ENCODE peak calls at places on chromosomes 3 and 15, in ten cellular contexts. U is GM23338, Y is lower lobe of right lung, S is A549, V is omental fat pad, F is WTC11, W is HCT116, H is neural progenitor cell, A is AG10803, G is BJ. K is an unnamed sample.

GRCh38 chr15:96542130-96542770 is 211.8 kb downstream of the NR2F2 start:
- DNase-seq in G (no peak), F (no peak), Y (no peak), U (no peak), V (no peak), S (no peak), H (no peak), W (no peak), A (no peak), K (no peak)

GRCh38 chr3:38805765-38806386 is 10.1 kb downstream of the SCN10A start:
- DNase-seq in U (peak), H (peak), F (peak), Y (no peak), V (no peak), W (peak), A (peak), G (no peak), S (peak), K (peak)

GRCh38 chr3:107796786-107797185 is 274.0 kb downstream of the BBX start:
- DNase-seq in S (no peak), Y (no peak), W (no peak), H (no peak), F (no peak), V (no peak), U (no peak), A (peak), G (no peak), K (peak)

GRCh38 chr3:56125358-56126005 is 342.8 kb downstream of the ERC2 start:
- DNase-seq in F (no peak), G (peak), S (peak), U (peak), Y (no peak), W (no peak), V (no peak), A (peak), H (peak), K (peak)

GRCh38 chr3:142595581-142595950 is 627 bp upstream of the PLS1 start:
- DNase-seq in F (no peak), S (peak), Y (no peak), G (no peak), W (peak), H (no peak), V (no peak), A (peak), U (no peak), K (peak)

GRCh38 chr15:25331404-25331803 is 107.4 kb downstream of the UBE3A start:
- DNase-seq in W (no peak), U (no peak), S (no peak), V (no peak), H (no peak), G (no peak), F (no peak), A (no peak), Y (no peak), K (no peak)

GRCh38 chr3:146227486-146227885 is 23.4 kb downstream of the PLSCR4 start:
- DNase-seq in F (no peak), A (no peak), Y (no peak), U (peak), H (peak), V (no peak), S (no peak), W (no peak), G (no peak), K (no peak)

GRCh38 chr3:53764376-53764775 is 81.8 kb downstream of the CHDH start:
- DNase-seq in G (no peak), A (no peak), Y (peak), V (no peak), S (no peak), U (no peak), W (no peak), H (no peak), F (no peak), K (no peak)

GRCh38 chr3:133445111-133445510 is 45.3 kb downstream of the BFSP2 start:
- DNase-seq in V (no peak), S (no peak), H (no peak), G (no peak), A (no peak), F (no peak), Y (no peak), U (no peak), W (no peak), K (no peak)

GRCh38 chr3:13767896-13768295 is 112.0 kb downstream of the WNT7A start:
- DNase-seq in A (no peak), F (no peak), S (no peak), Y (no peak), H (no peak), W (no peak), G (no peak), U (no peak), V (no peak), K (no peak)

GRCh38 chr3:13767030-13767429 is 112.8 kb downstream of the WNT7A start:
- DNase-seq in S (no peak), W (no peak), U (no peak), V (no peak), F (no peak), Y (no peak), A (no peak), G (no peak), H (no peak), K (no peak)

GRCh38 chr3:13764161-13764560 is 115.7 kb downstream of the WNT7A start:
- DNase-seq in S (no peak), A (no peak), U (no peak), F (no peak), H (no peak), Y (no peak), W (no peak), G (no peak), V (no peak), K (no peak)

GRCh38 chr3:13768453-13768852 is 111.4 kb downstream of the WNT7A start:
- DNase-seq in S (no peak), V (no peak), A (no peak), G (no peak), Y (no peak), W (no peak), U (no peak), H (no peak), F (no peak), K (no peak)

GRCh38 chr3:13762931-13763330 is 116.9 kb downstream of the WNT7A start:
- DNase-seq in W (peak), H (no peak), S (no peak), U (peak), A (no peak), V (no peak), G (no peak), F (no peak), Y (no peak), K (no peak)
- TF ChIP-seq CTCF in W (peak), H (peak), S (no peak), U (peak), A (no peak), V (no peak), G (no peak), F (no peak), Y (no peak), K (no peak)

DNA sequence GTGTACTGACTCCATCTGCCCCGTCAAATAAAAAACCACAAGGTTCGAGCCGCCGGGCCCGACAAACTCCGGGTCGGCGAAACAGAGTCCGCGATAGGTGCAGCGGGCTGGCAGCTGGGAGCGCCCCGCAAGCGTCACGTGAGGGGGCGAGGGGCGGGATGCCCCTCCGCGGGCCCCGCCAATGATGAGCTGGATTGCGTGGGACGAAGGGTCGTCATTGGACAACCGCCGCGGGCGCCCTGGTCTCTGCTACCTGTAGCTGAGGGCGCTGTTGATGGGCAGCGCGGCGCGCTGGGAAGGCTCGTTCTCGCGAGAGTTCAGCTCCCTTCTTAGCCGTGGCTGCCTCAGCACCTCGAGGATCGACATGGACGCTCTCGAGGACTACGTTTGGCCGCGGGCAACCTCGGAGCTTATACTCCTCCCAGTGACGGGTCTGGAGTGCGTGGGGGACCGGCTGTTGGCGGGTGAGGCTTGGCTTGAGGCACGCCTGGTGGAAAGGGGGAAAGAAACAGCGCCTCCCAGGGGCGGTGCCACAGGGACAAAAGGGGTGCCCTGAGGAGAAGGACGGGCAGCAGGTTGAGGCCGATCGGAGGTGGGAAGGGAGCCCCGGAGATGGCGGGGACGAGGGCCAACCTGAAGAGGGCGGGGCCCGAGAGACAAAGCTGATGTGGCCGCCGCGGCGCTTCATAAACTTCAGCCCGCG is at the start of gene WDR6:
- DNase-seq in U (peak), Y (peak), F (peak), S (peak), H (peak), G (peak), A (peak), W (peak), V (peak), K (peak)
- TF ChIP-seq CTCF in U (peak), Y (peak), F (peak), S (peak), H (peak), G (peak), A (peak), W (peak), V (no peak), K (no peak)

DNA sequence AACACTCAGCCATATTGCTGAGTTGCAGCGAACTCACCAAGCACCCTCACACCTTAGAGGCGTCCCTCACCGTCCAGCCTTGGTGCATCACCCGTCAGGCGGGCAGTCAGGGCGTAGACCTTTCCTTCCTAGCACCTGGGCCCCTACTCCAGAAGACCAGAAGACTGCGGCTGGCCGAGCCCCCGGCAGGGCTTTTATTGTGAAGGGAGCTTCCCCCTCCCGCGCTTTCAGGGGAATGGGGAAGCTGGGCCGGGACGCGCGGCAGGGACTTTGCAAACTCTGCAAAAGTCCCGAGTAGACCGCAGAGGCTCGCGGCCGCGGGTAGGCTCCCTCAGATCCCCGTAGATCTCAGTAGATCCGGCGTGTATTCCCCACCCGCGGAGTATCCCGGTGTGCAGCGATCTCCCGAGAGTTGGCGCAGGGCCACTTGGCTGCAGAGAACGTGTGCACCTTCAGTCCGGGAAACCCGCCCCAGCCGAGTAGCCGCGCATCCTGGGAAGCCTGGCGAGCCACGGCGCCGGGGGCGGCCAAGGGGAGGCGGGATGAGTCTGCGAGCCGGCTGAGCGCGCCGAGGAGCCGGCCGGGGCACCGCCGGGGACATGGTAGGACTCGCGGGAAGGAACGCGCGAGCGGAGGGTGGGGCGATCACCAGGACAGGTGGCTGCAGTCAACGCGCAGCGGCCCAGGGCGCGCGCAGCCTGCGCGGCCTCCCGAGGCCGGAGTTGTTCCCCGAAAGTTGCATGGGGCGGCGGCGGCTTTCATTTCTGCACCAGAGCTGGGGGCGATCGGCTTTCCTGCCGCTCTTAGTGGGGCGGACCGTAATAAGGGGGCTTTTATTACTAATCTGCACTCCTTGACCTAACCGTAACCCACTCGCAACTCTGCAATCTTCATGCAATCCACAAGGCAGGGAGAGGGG is at the start of gene GASK1A:
- DNase-seq in G (no peak), A (no peak), W (no peak), V (no peak), S (no peak), U (peak), H (peak), Y (peak), F (peak), K (peak)
- TF ChIP-seq CTCF in G (no peak), A (no peak), W (no peak), V (no peak), S (no peak), U (no peak), H (no peak), Y (no peak), F (no peak), K (no peak)

GRCh38 chr3:15977089-15977488 is 179.3 kb upstream of the ANKRD28 start:
- DNase-seq in S (no peak), F (no peak), A (no peak), G (no peak), Y (no peak), U (no peak), W (no peak), H (no peak), V (no peak), K (no peak)

GRCh38 chr3:15976524-15976923 is 178.7 kb upstream of the ANKRD28 start:
- DNase-seq in W (no peak), G (no peak), H (no peak), Y (no peak), A (no peak), V (no peak), U (no peak), F (no peak), S (no peak), K (no peak)

GRCh38 chr3:15973930-15974329 is 176.2 kb upstream of the ANKRD28 start:
- DNase-seq in U (no peak), S (no peak), H (no peak), F (no peak), W (no peak), V (no peak), A (no peak), G (no peak), Y (no peak), K (no peak)

GRCh38 chr3:15973414-15973813 is 175.6 kb upstream of the ANKRD28 start:
- DNase-seq in G (no peak), W (no peak), S (no peak), F (no peak), A (no peak), Y (no peak), U (no peak), V (no peak), H (no peak), K (no peak)

GRCh38 chr3:15974647-15975046 is 176.9 kb upstream of the ANKRD28 start:
- DNase-seq in F (peak), A (no peak), G (no peak), Y (no peak), H (peak), S (no peak), V (no peak), W (no peak), U (peak), K (peak)
- TF ChIP-seq CTCF in F (peak), A (no peak), G (peak), Y (peak), H (peak), S (no peak), V (no peak), W (peak), U (peak), K (no peak)

GRCh38 chr15:52183562-52184173 is 7.5 kb downstream of the GNB5 start:
- DNase-seq in H (peak), G (no peak), A (peak), Y (no peak), U (peak), S (peak), V (no peak), F (peak), W (no peak), K (peak)
- TF ChIP-seq CTCF in H (peak), G (peak), A (peak), Y (peak), U (peak), S (peak), V (no peak), F (peak), W (peak), K (no peak)

GRCh38 chr3:14689247-14689980 is 14.5 kb downstream of the C3orf20 start:
- DNase-seq in U (no peak), W (no peak), F (no peak), Y (no peak), G (no peak), A (no peak), V (no peak), S (no peak), H (no peak), K (no peak)

GRCh38 chr3:14687360-14687759 is 12.4 kb downstream of the C3orf20 start:
- DNase-seq in H (no peak), G (no peak), A (no peak), V (no peak), F (no peak), Y (no peak), W (no peak), U (peak), S (no peak), K (no peak)

GRCh38 chr3:14691719-14692118 is 16.8 kb downstream of the C3orf20 start:
- DNase-seq in S (no peak), Y (no peak), W (no peak), U (no peak), H (no peak), V (no peak), G (no peak), F (no peak), A (no peak), K (no peak)

GRCh38 chr3:14688525-14688924 is 13.6 kb downstream of the C3orf20 start:
- DNase-seq in V (no peak), A (no peak), H (no peak), F (no peak), S (no peak), W (no peak), U (no peak), G (no peak), Y (no peak), K (no peak)

GRCh38 chr3:14691239-14691638 is 16.3 kb downstream of the C3orf20 start:
- DNase-seq in Y (no peak), H (no peak), S (no peak), G (no peak), V (no peak), W (no peak), U (no peak), A (no peak), F (no peak), K (no peak)
- TF ChIP-seq CTCF in Y (no peak), H (no peak), S (no peak), G (no peak), V (no peak), W (no peak), U (no peak), A (no peak), F (no peak), K (no peak)

GRCh38 chr3:63911395-63911900 is 735 bp downstream of the SCAANT1 start:
- DNase-seq in H (no peak), S (no peak), W (no peak), G (no peak), V (no peak), U (no peak), Y (no peak), F (no peak), A (no peak), K (no peak)

GRCh38 chr3:63914312-63914711 is 2.1 kb upstream of the SCAANT1 start:
- DNase-seq in A (peak), W (no peak), S (no peak), G (no peak), F (no peak), Y (no peak), H (no peak), V (no peak), U (no peak), K (peak)

GRCh38 chr3:63912768-63913588 is 795 bp upstream of the SCAANT1 start:
- DNase-seq in S (peak), A (peak), V (peak), Y (peak), H (peak), G (no peak), F (peak), U (peak), W (peak), K (peak)

GRCh38 chr3:63910873-63911272 is 1.3 kb downstream of the SCAANT1 start:
- DNase-seq in U (no peak), A (no peak), S (no peak), Y (no peak), H (no peak), G (no peak), W (no peak), V (no peak), F (no peak), K (no peak)

DNA sequence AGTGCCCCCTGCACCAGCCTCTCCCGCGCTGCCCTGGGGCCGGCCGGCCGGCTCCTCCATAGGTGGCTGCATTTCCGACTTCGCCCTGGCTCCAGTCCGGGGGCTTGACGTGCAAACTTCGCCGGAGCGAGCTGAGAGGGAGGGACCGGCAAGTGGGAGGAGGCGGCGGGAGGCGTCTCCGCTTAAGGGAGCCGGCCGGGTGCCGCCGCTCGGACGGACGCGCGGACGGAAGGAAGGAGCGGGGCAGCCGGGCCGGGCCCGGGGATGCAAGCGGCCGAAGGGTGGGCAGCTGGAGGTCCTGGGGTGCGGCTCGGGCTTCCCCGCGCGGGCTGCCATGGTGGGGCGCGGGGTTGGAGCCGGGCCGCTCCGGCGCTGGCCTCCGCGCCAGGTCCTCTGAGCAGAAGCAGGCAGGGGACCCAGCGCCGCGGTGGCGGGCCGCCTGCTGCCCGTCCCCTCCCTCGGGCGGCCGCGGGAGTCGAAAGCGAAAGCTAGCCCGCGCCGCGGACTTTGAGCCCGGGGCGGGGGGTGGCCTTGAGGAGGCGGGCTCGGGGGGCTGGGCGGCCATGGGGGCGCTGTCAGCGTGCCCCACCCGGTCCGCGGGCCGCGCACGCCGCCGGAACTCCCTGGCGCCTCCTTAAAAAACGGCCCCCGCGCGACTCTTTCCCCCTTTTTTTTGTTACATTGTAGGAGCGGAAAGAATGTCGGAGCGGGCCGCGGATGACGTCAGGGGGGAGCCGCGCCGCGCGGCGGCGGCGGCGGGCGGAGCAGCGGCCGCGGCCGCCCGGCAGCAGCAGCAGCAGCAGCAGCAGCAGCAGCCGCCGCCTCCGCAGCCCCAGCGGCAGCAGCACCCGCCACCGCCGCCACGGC is at the start of gene SCAANT1:
- DNase-seq in Y (peak), U (peak), V (peak), F (peak), W (peak), A (peak), H (peak), S (peak), G (peak), K (peak)
- TF ChIP-seq CTCF in Y (no peak), U (no peak), V (no peak), F (no peak), W (no peak), A (no peak), H (no peak), S (no peak), G (peak), K (no peak)

GRCh38 chr3:46503194-46503924 is 5.6 kb downstream of the RTP3 start:
- DNase-seq in Y (no peak), U (no peak), W (no peak), V (no peak), G (no peak), A (no peak), S (no peak), F (no peak), H (no peak), K (no peak)

GRCh38 chr3:46504780-46505179 is 7.0 kb downstream of the RTP3 start:
- DNase-seq in U (no peak), Y (no peak), H (no peak), A (no peak), W (no peak), G (no peak), F (no peak), S (no peak), V (no peak), K (no peak)

GRCh38 chr3:46500631-46501377 is 3.0 kb downstream of the RTP3 start:
- DNase-seq in U (no peak), F (no peak), V (no peak), Y (no peak), A (peak), H (no peak), G (peak), W (no peak), S (no peak), K (no peak)

GRCh38 chr3:46498916-46499519 is 1.2 kb downstream of the RTP3 start:
- DNase-seq in S (no peak), U (no peak), A (no peak), G (no peak), Y (no peak), H (no peak), F (no peak), V (no peak), W (no peak), K (no peak)

GRCh38 chr3:46501702-46502101 is 3.9 kb downstream of the RTP3 start:
- DNase-seq in W (no peak), U (no peak), F (no peak), V (no peak), Y (no peak), S (no peak), G (peak), H (no peak), A (peak), K (no peak)
- TF ChIP-seq CTCF in W (no peak), U (no peak), F (no peak), V (no peak), Y (no peak), S (no peak), G (no peak), H (no peak), A (no peak), K (no peak)